ENCODE peak calls at places on chromosomes 7 and 10, in six cellular contexts. U, T, P, O, X and I are unnamed samples.

GRCh38 chr10:128711776-128712175 is 585.6 kb upstream of the MKI67 start:
- DNase-seq in X (no peak), T (no peak), O (no peak), U (no peak), P (no peak), I (no peak)

GRCh38 chr10:58645762-58646161 is 133.1 kb downstream of the BICC1 start:
- DNase-seq in X (no peak), T (no peak), U (no peak), P (no peak), O (no peak), I (no peak)

GRCh38 chr10:91909178-91909677 is at the start of gene FGFBP3:
- DNase-seq in P (no peak), O (peak), X (peak), T (no peak), U (peak), I (peak)

GRCh38 chr7:131544449-131545425 is 11.7 kb downstream of the PODXL start:
- DNase-seq in T (no peak), P (no peak), O (peak), X (peak), U (peak), I (no peak)

GRCh38 chr10:11677480-11677879 is 64.7 kb upstream of the ECHDC3 start:
- DNase-seq in U (no peak), X (no peak), T (no peak), O (no peak), P (no peak), I (no peak)

GRCh38 chr10:106771132-106771531 is 393.4 kb downstream of the SORCS1 start:
- DNase-seq in X (no peak), P (no peak), T (no peak), O (no peak), U (no peak), I (no peak)

GRCh38 chr10:118701529-118702323 is 53.0 kb downstream of the CACUL1 start:
- DNase-seq in O (no peak), X (peak), U (no peak), T (peak), P (no peak), I (no peak)

GRCh38 chr10:70265032-70265689 is 18.6 kb downstream of the NPFFR1 start:
- DNase-seq in O (peak), T (no peak), U (peak), X (peak), P (peak), I (peak)

GRCh38 chr7:129367700-129368388 is 66.4 kb upstream of the STRIP2 start:
- DNase-seq in T (peak), P (peak), O (peak), U (peak), X (peak), I (peak)

GRCh38 chr10:22518167-22518724 is 172.9 kb downstream of the SPAG6 start:
- DNase-seq in T (no peak), O (no peak), X (no peak), U (no peak), P (no peak), I (no peak)

GRCh38 chr7:48078470-48078869 is 10.6 kb upstream of the UPP1 start:
- DNase-seq in X (no peak), P (no peak), O (no peak), T (no peak), U (no peak), I (no peak)

GRCh38 chr10:34629120-34629519 is 186.0 kb downstream of the PARD3 start:
- DNase-seq in O (no peak), U (no peak), T (no peak), P (no peak), X (no peak), I (no peak)

GRCh38 chr7:41693150-41693997 is 9.5 kb downstream of the INHBA start:
- DNase-seq in O (no peak), T (no peak), P (no peak), X (no peak), U (no peak), I (no peak)

GRCh38 chr7:93150200-93150835 is 2.1 kb upstream of the SAMD9L start:
- DNase-seq in X (no peak), O (no peak), T (no peak), U (no peak), P (no peak), I (no peak)

GRCh38 chr10:1121311-1121970 is 65.3 kb downstream of the WDR37 start:
- DNase-seq in P (no peak), X (no peak), T (no peak), O (no peak), U (no peak), I (no peak)

GRCh38 chr7:143876218-143876617 is 25.8 kb downstream of the TCAF1 start:
- DNase-seq in O (no peak), U (no peak), P (no peak), T (no peak), X (no peak), I (no peak)

GRCh38 chr7:68938151-68938550 is 660.1 kb upstream of the AUTS2 start:
- DNase-seq in T (no peak), U (no peak), X (no peak), P (no peak), O (no peak), I (no peak)

GRCh38 chr7:46207931-46208634 is 287.0 kb upstream of the IGFBP3 start:
- DNase-seq in O (no peak), U (no peak), T (no peak), P (no peak), X (no peak), I (no peak)
- TF ChIP-seq CREB1 in O (no peak), U (no peak), T (no peak), P (no peak), X (no peak), I (no peak)

GRCh38 chr7:64533756-64534155 is 29.1 kb downstream of the ZNF680 start:
- DNase-seq in U (no peak), P (no peak), T (no peak), X (no peak), O (no peak), I (no peak)

GRCh38 chr7:64528770-64529169 is 34.1 kb downstream of the ZNF680 start:
- DNase-seq in P (no peak), T (no peak), X (no peak), U (no peak), O (no peak), I (no peak)
- TF ChIP-seq CREB1 in P (no peak), T (no peak), X (no peak), U (no peak), O (no peak), I (no peak)

GRCh38 chr10:80535671-80536360 is 1.9 kb upstream of the SH2D4B start:
- DNase-seq in X (peak), U (no peak), P (peak), O (peak), T (no peak), I (peak)
- TF ChIP-seq CREB1 in X (no peak), U (no peak), P (no peak), O (no peak), T (peak), I (no peak)

GRCh38 chr7:34320926-34321609 is 336.9 kb upstream of the NPSR1 start:
- DNase-seq in O (peak), T (peak), U (peak), X (peak), P (peak), I (peak)
- TF ChIP-seq CREB1 in O (no peak), T (no peak), U (no peak), X (peak), P (peak), I (no peak)

GRCh38 chr7:24381919-24382505 is 98.0 kb downstream of the NPY start:
- DNase-seq in T (no peak), X (peak), P (no peak), O (peak), U (peak), I (no peak)
- TF ChIP-seq CREB1 in T (no peak), X (no peak), P (no peak), O (no peak), U (no peak), I (no peak)

GRCh38 chr7:77351539-77352004 is 64.6 kb downstream of the GSAP start:
- DNase-seq in P (no peak), U (no peak), T (peak), O (no peak), X (peak), I (no peak)
- TF ChIP-seq CREB1 in P (no peak), U (no peak), T (peak), O (no peak), X (no peak), I (no peak)

DNA sequence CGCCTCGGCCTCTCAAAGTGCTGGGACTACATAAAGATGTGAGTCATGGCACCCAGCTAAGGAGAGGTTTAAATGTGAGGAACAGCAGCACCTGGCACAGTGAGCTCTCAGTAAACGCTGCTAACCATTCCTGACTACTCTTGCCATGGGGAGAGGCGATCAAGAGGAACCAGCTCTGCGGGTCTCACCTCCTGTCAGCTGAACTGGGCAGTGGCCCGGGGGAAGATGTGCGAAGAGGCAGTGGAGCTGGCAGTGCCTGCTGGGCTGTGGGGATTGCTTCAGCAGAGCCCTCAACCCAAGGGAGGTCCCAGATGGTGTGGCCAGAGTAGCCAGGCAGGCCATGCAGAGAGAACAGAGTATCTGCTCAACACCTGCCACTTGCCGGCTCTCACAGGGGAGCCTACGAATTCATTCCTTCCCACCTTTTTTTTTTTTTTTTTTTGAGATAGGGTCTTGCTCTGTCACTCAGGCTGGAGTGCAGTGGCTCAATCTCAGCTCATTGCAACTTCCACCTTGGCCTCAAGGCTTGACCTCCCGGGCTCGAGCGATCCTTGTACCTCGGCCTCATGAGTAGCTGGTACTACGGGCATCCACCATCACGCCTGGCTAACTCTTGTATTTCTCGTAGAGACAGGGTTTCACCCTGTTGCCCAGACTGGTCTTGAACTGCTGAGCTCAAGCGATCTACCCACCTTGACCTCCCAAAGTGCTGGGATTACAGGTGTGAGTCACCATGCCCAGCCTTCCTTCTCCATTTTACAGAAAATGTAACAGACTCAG is 6.8 kb downstream of the POLM start:
- DNase-seq in U (no peak), O (no peak), X (no peak), P (no peak), T (no peak), I (no peak)
- TF ChIP-seq CREB1 in U (no peak), O (no peak), X (no peak), P (no peak), T (no peak), I (no peak)

DNA sequence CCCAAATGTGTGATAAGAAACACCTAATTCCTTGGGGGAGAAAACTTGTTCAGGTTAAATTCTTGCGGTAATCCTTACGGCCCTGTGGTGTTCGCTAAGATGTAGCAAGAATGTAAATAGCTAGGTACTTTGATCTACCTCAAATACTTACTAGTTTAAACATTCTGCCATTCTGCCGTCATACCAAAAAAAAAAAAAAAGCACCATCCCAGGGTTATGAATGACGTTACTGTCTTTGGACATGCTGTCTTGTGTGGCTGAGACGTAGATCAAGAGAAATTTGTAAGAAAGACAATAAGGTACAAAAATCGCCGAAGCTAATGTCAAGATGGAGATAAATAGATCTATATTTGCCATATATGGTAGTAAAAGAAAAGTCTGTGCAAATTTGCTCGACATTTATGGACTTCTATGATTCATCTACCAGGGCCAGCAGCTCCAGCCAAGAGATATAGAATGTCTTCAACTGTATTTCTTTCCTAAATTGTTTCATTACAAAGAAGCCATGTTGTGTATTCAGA is 195.6 kb downstream of the CUX1 start:
- DNase-seq in T (no peak), X (no peak), U (peak), P (no peak), O (no peak), I (no peak)
- TF ChIP-seq CREB1 in T (no peak), X (no peak), U (peak), P (no peak), O (no peak), I (no peak)

GRCh38 chr7:87886875-87887274 is 10.6 kb downstream of the DBF4 start:
- DNase-seq in T (no peak), O (no peak), P (no peak), X (peak), U (peak), I (no peak)
- TF ChIP-seq CREB1 in T (no peak), O (no peak), P (no peak), X (no peak), U (no peak), I (no peak)